ENCODE peak calls at places on chromosomes 6 and 20, in nine cellular contexts. One of them, this sample, is unnamed.

GRCh38 chr6:6230286-6230685 is 90.2 kb downstream of the F13A1 start:
- DNase-seq in foreskin keratinocyte: no peak
- DNase-seq in NCI-H2081: no peak
- DNase-seq in ELF-1: no peak
- DNase-seq in astrocyte of the cerebellum: no peak
- DNase-seq in CD4-positive, alpha-beta T cell: no peak
- DNase-seq in BE2C: no peak
- DNase-seq in iris pigment epithelial cell: no peak
- DNase-seq in stimulated activated CD4-positive, alpha-beta T cell treated with anti-CD3 and anti-CD28 coated beads, Interleukin-2, amount 100 ng/mL, for 48 hours: no peak
- DNase-seq in this sample: no peak

GRCh38 chr20:32231847-32232246 is 24.2 kb downstream of the POFUT1 start:
- DNase-seq in foreskin keratinocyte: no peak
- DNase-seq in NCI-H2081: no peak
- DNase-seq in ELF-1: no peak
- DNase-seq in astrocyte of the cerebellum: no peak
- DNase-seq in CD4-positive, alpha-beta T cell: peak; percentile 16
- DNase-seq in BE2C: no peak
- DNase-seq in iris pigment epithelial cell: peak; percentile 59
- DNase-seq in stimulated activated CD4-positive, alpha-beta T cell treated with anti-CD3 and anti-CD28 coated beads, Interleukin-2, amount 100 ng/mL, for 48 hours: peak; percentile 38
- DNase-seq in this sample: no peak

GRCh38 chr20:61964675-61965605 is 100.7 kb downstream of the TAF4 start:
- DNase-seq in foreskin keratinocyte: no peak
- DNase-seq in NCI-H2081: no peak
- DNase-seq in ELF-1: no peak
- DNase-seq in astrocyte of the cerebellum: no peak
- DNase-seq in CD4-positive, alpha-beta T cell: no peak
- DNase-seq in BE2C: no peak
- DNase-seq in iris pigment epithelial cell: no peak
- DNase-seq in stimulated activated CD4-positive, alpha-beta T cell treated with anti-CD3 and anti-CD28 coated beads, Interleukin-2, amount 100 ng/mL, for 48 hours: no peak
- DNase-seq in this sample: no peak

GRCh38 chr6:154474636-154475428 is 35.7 kb downstream of the CNKSR3 start:
- DNase-seq in foreskin keratinocyte: peak; percentile 47
- DNase-seq in NCI-H2081: no peak
- DNase-seq in ELF-1: peak; percentile 67
- DNase-seq in astrocyte of the cerebellum: peak; percentile 55
- DNase-seq in CD4-positive, alpha-beta T cell: no peak
- DNase-seq in BE2C: no peak
- DNase-seq in iris pigment epithelial cell: peak; percentile 74
- DNase-seq in stimulated activated CD4-positive, alpha-beta T cell treated with anti-CD3 and anti-CD28 coated beads, Interleukin-2, amount 100 ng/mL, for 48 hours: no peak
- DNase-seq in this sample: no peak

GRCh38 chr6:112833546-112834215 is 486.6 kb downstream of the RFPL4B start:
- DNase-seq in foreskin keratinocyte: no peak
- DNase-seq in NCI-H2081: peak; percentile 8
- DNase-seq in ELF-1: no peak
- DNase-seq in astrocyte of the cerebellum: peak; percentile 52
- DNase-seq in CD4-positive, alpha-beta T cell: no peak
- DNase-seq in BE2C: no peak
- DNase-seq in iris pigment epithelial cell: peak; percentile 10
- DNase-seq in stimulated activated CD4-positive, alpha-beta T cell treated with anti-CD3 and anti-CD28 coated beads, Interleukin-2, amount 100 ng/mL, for 48 hours: no peak
- DNase-seq in this sample: no peak

GRCh38 chr6:143060806-143061596 is at the start of gene AIG1:
- DNase-seq in foreskin keratinocyte: peak; percentile 47
- DNase-seq in NCI-H2081: peak; percentile 54
- DNase-seq in ELF-1: peak; percentile 61
- DNase-seq in astrocyte of the cerebellum: no peak
- DNase-seq in CD4-positive, alpha-beta T cell: peak; percentile 38
- DNase-seq in BE2C: peak; percentile 66
- DNase-seq in iris pigment epithelial cell: no peak
- DNase-seq in stimulated activated CD4-positive, alpha-beta T cell treated with anti-CD3 and anti-CD28 coated beads, Interleukin-2, amount 100 ng/mL, for 48 hours: peak; percentile 56
- DNase-seq in this sample: peak; percentile 0

GRCh38 chr6:83431545-83432165 is 804 bp upstream of the ME1 start:
- DNase-seq in foreskin keratinocyte: peak; percentile 44
- DNase-seq in NCI-H2081: no peak
- DNase-seq in ELF-1: peak; percentile 35
- DNase-seq in astrocyte of the cerebellum: no peak
- DNase-seq in CD4-positive, alpha-beta T cell: no peak
- DNase-seq in BE2C: no peak
- DNase-seq in iris pigment epithelial cell: no peak
- DNase-seq in stimulated activated CD4-positive, alpha-beta T cell treated with anti-CD3 and anti-CD28 coated beads, Interleukin-2, amount 100 ng/mL, for 48 hours: no peak
- DNase-seq in this sample: no peak

GRCh38 chr6:33123732-33124524 is 48.1 kb downstream of the HLA-DPB1 start:
- DNase-seq in foreskin keratinocyte: no peak
- DNase-seq in NCI-H2081: peak; percentile 60
- DNase-seq in ELF-1: peak; percentile 69
- DNase-seq in astrocyte of the cerebellum: no peak
- DNase-seq in CD4-positive, alpha-beta T cell: no peak
- DNase-seq in BE2C: peak; percentile 55
- DNase-seq in iris pigment epithelial cell: peak; percentile 32
- DNase-seq in stimulated activated CD4-positive, alpha-beta T cell treated with anti-CD3 and anti-CD28 coated beads, Interleukin-2, amount 100 ng/mL, for 48 hours: peak; percentile 14
- DNase-seq in this sample: peak; percentile 7

GRCh38 chr6:105207524-105208269 is 27.9 kb upstream of the POPDC3 start:
- DNase-seq in foreskin keratinocyte: no peak
- DNase-seq in NCI-H2081: no peak
- DNase-seq in ELF-1: no peak
- DNase-seq in astrocyte of the cerebellum: no peak
- DNase-seq in CD4-positive, alpha-beta T cell: no peak
- DNase-seq in BE2C: no peak
- DNase-seq in iris pigment epithelial cell: peak; percentile 62
- DNase-seq in stimulated activated CD4-positive, alpha-beta T cell treated with anti-CD3 and anti-CD28 coated beads, Interleukin-2, amount 100 ng/mL, for 48 hours: no peak
- DNase-seq in this sample: no peak

GRCh38 chr6:158667360-158667981 is 17.6 kb downstream of the SYTL3 start:
- DNase-seq in foreskin keratinocyte: no peak
- DNase-seq in NCI-H2081: no peak
- DNase-seq in ELF-1: no peak
- DNase-seq in astrocyte of the cerebellum: no peak
- DNase-seq in CD4-positive, alpha-beta T cell: no peak
- DNase-seq in BE2C: no peak
- DNase-seq in iris pigment epithelial cell: no peak
- DNase-seq in stimulated activated CD4-positive, alpha-beta T cell treated with anti-CD3 and anti-CD28 coated beads, Interleukin-2, amount 100 ng/mL, for 48 hours: no peak
- DNase-seq in this sample: no peak

GRCh38 chr6:110618591-110619267 is 142.3 kb upstream of the SLC22A16 start:
- DNase-seq in foreskin keratinocyte: no peak
- DNase-seq in NCI-H2081: no peak
- DNase-seq in ELF-1: peak; percentile 12
- DNase-seq in astrocyte of the cerebellum: no peak
- DNase-seq in CD4-positive, alpha-beta T cell: no peak
- DNase-seq in BE2C: no peak
- DNase-seq in iris pigment epithelial cell: peak; percentile 22
- DNase-seq in stimulated activated CD4-positive, alpha-beta T cell treated with anti-CD3 and anti-CD28 coated beads, Interleukin-2, amount 100 ng/mL, for 48 hours: no peak
- DNase-seq in this sample: no peak

GRCh38 chr6:47733879-47734558 is 35.6 kb downstream of the ADGRF4 start:
- DNase-seq in foreskin keratinocyte: no peak
- DNase-seq in NCI-H2081: peak; percentile 13
- DNase-seq in ELF-1: peak; percentile 30
- DNase-seq in astrocyte of the cerebellum: no peak
- DNase-seq in CD4-positive, alpha-beta T cell: no peak
- DNase-seq in BE2C: no peak
- DNase-seq in iris pigment epithelial cell: peak; percentile 11
- DNase-seq in stimulated activated CD4-positive, alpha-beta T cell treated with anti-CD3 and anti-CD28 coated beads, Interleukin-2, amount 100 ng/mL, for 48 hours: no peak
- DNase-seq in this sample: no peak

GRCh38 chr20:47318027-47318595 is 38.4 kb downstream of the ZMYND8 start:
- DNase-seq in foreskin keratinocyte: peak; percentile 59
- DNase-seq in NCI-H2081: no peak
- DNase-seq in ELF-1: peak; percentile 84
- DNase-seq in astrocyte of the cerebellum: no peak
- DNase-seq in CD4-positive, alpha-beta T cell: no peak
- DNase-seq in BE2C: no peak
- DNase-seq in iris pigment epithelial cell: peak; percentile 87
- DNase-seq in stimulated activated CD4-positive, alpha-beta T cell treated with anti-CD3 and anti-CD28 coated beads, Interleukin-2, amount 100 ng/mL, for 48 hours: no peak
- DNase-seq in this sample: no peak

GRCh38 chr6:1608976-1609661 is 596 bp upstream of the FOXC1 start:
- DNase-seq in foreskin keratinocyte: no peak
- DNase-seq in NCI-H2081: no peak
- DNase-seq in ELF-1: no peak
- DNase-seq in astrocyte of the cerebellum: no peak
- DNase-seq in CD4-positive, alpha-beta T cell: no peak
- DNase-seq in BE2C: peak; percentile 61
- DNase-seq in iris pigment epithelial cell: peak; percentile 19
- DNase-seq in stimulated activated CD4-positive, alpha-beta T cell treated with anti-CD3 and anti-CD28 coated beads, Interleukin-2, amount 100 ng/mL, for 48 hours: no peak
- DNase-seq in this sample: no peak

GRCh38 chr20:4070323-4071176 is 55.2 kb upstream of the RNF24 start:
- DNase-seq in foreskin keratinocyte: no peak
- DNase-seq in NCI-H2081: peak; percentile 3
- DNase-seq in ELF-1: no peak
- DNase-seq in astrocyte of the cerebellum: no peak
- DNase-seq in CD4-positive, alpha-beta T cell: no peak
- DNase-seq in BE2C: no peak
- DNase-seq in iris pigment epithelial cell: no peak
- DNase-seq in stimulated activated CD4-positive, alpha-beta T cell treated with anti-CD3 and anti-CD28 coated beads, Interleukin-2, amount 100 ng/mL, for 48 hours: no peak
- DNase-seq in this sample: no peak